ENCODE peak calls at places on chromosome 20, in five cellular contexts. M is A549, L is HCT116, I is K562, J is GM23338. E is an unnamed sample. For H3K4me1, the result is how much of the 10 kb centered on the place peaks cover.

GRCh38 chr20:32828029-32828666 is 8.4 kb downstream of the MAPRE1 start:
- DNase-seq in J (no peak), L (no peak), I (no peak), M (no peak), E (no peak)

GRCh38 chr20:25389858-25390537 is 637 bp downstream of the ABHD12 start:
- DNase-seq in M (no peak), I (peak), J (peak), L (no peak), E (no peak)

GRCh38 chr20:33655164-33655563 is 7.0 kb upstream of the C20orf144 start:
- DNase-seq in L (no peak), I (no peak), J (no peak), M (no peak), E (no peak)

GRCh38 chr20:7161690-7162089 is 394.2 kb downstream of the BMP2 start:
- DNase-seq in I (no peak), L (no peak), J (peak), M (peak), E (no peak)

GRCh38 chr20:57387463-57387862 is 3.7 kb upstream of the RBM38 start:
- DNase-seq in J (no peak), L (no peak), I (no peak), M (no peak), E (no peak)

GRCh38 chr20:31559704-31560093 is 45.4 kb upstream of the ID1 start:
- DNase-seq in M (no peak), J (no peak), L (no peak), I (no peak), E (no peak)

GRCh38 chr20:11350126-11351005 is 567.3 kb upstream of the BTBD3 start:
- DNase-seq in I (no peak), J (no peak), M (peak), L (no peak), E (no peak)

GRCh38 chr20:2874456-2874855 is 1.2 kb downstream of the PTPRA start:
- DNase-seq in L (no peak), I (no peak), J (peak), M (no peak), E (no peak)

GRCh38 chr20:44291754-44292153 is 19.2 kb downstream of the FITM2 start:
- DNase-seq in I (no peak), L (no peak), M (no peak), J (peak), E (no peak)

GRCh38 chr20:39885975-39886649 is 802.9 kb downstream of the MAFB start:
- DNase-seq in L (no peak), I (no peak), M (peak), J (peak), E (peak)

GRCh38 chr20:49674383-49675352 is 39.0 kb downstream of the B4GALT5 start:
- DNase-seq in M (peak), I (no peak), L (peak), J (no peak), E (no peak)

GRCh38 chr20:19628570-19629134 is 129.4 kb upstream of the RIN2 start:
- DNase-seq in I (peak), J (peak), L (peak), M (peak), E (peak)

GRCh38 chr20:17036546-17036945 is 190.3 kb upstream of the PCSK2 start:
- DNase-seq in I (no peak), M (no peak), J (no peak), L (no peak), E (no peak)

GRCh38 chr20:57264908-57265648 is 1.4 kb downstream of the BMP7 start:
- DNase-seq in L (no peak), M (no peak), J (peak), I (no peak), E (no peak)

GRCh38 chr20:24004470-24004869 is 15.9 kb upstream of the GGTLC1 start:
- DNase-seq in I (no peak), M (no peak), L (no peak), J (peak), E (no peak)

GRCh38 chr20:31860431-31861345 is 9.6 kb downstream of the DUSP15 start:
- DNase-seq in J (peak), I (no peak), L (no peak), M (peak), E (no peak)

GRCh38 chr20:796916-797315 is 28.6 kb upstream of the SLC52A3 start:
- DNase-seq in M (no peak), I (no peak), L (no peak), J (no peak), E (no peak)

GRCh38 chr20:35334511-35335101 is 42.4 kb upstream of the FAM83C start:
- DNase-seq in L (no peak), J (no peak), I (no peak), M (no peak), E (no peak)

GRCh38 chr20:33291416-33291815 is 8.4 kb downstream of the BPIFB1 start:
- DNase-seq in L (no peak), I (no peak), J (no peak), M (no peak), E (no peak)

GRCh38 chr20:47529840-47530239 is 28.2 kb downstream of the NCOA3 start:
- DNase-seq in L (no peak), M (no peak), J (no peak), I (no peak), E (no peak)

GRCh38 chr20:40991181-40991889 is 37.3 kb upstream of the TOP1 start:
- DNase-seq in L (no peak), J (no peak), M (no peak), I (peak), E (no peak)

GRCh38 chr20:53656653-53657288 is 63.1 kb upstream of the ZNF217 start:
- DNase-seq in L (no peak), J (no peak), I (no peak), M (no peak), E (no peak)

GRCh38 chr20:53652090-53652858 is 58.6 kb upstream of the ZNF217 start:
- DNase-seq in J (no peak), I (peak), L (no peak), M (peak), E (no peak)

GRCh38 chr20:53654932-53655674 is 61.5 kb upstream of the ZNF217 start:
- DNase-seq in I (peak), L (no peak), J (no peak), M (peak), E (no peak)

GRCh38 chr20:53655909-53656652 is 62.4 kb upstream of the ZNF217 start:
- DNase-seq in I (no peak), M (no peak), L (no peak), J (no peak), E (no peak)

DNA sequence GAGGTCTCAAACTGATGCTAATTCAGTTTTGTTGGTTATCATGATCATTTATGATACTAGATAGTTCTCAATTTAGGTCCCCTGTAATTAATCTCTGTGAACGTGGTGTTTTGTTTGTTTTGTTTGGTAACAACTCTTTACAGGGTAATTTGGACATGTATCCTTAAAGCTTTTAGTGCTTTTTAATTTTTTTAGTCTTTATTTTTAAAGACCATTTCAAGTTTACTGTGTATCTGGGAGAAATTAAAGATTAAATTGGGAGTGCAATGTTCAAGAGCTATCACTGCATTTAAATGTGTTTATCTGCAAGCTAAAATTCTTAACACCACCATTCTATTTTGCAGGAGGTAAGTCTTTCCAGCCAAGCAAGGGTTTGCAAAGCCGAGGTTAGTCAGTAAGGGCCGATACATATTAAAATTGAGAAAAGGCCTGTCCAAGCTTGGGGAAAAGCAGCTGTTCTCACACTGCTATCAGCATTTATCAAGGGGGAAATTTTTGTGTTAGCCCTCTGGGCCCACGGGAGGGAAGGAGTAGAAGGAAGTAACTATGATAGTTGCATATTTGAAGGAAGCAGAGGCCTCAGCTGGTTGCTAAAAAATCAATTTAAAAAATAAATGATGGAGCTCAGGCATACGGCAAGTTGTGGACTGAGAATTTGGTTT is 59.4 kb upstream of the ZNF217 start:
- DNase-seq in M (no peak), I (no peak), L (no peak), J (no peak), E (no peak)
- H3K4me1 ChIP-seq in M (under half), I (under half), L (under half), J (under half), E (half or more)

GRCh38 chr20:51643390-51643789 is 100.9 kb upstream of the NFATC2 start:
- DNase-seq in I (peak), J (no peak), M (no peak), L (no peak), E (no peak)
- TF ChIP-seq REST in I (no peak), J (no peak), M (no peak), L (no peak), E (no peak)

GRCh38 chr20:62453186-62453808 is 22.5 kb downstream of the GATA5 start:
- DNase-seq in L (no peak), M (no peak), I (no peak), J (no peak), E (no peak)
- H3K4me1 ChIP-seq in L (under half), M (under half), I (half or more), J (under half), E (under half)

GRCh38 chr20:14142171-14142570 is 146.9 kb downstream of the MACROD2 start:
- DNase-seq in L (peak), M (peak), J (peak), I (no peak), E (peak)
- TF ChIP-seq REST in L (no peak), M (no peak), J (no peak), I (no peak), E (no peak)

GRCh38 chr20:64033981-64034493 is 1.9 kb upstream of the C20orf204 start:
- DNase-seq in L (no peak), J (no peak), M (no peak), I (no peak), E (no peak)

GRCh38 chr20:64036346-64037198 is 590 bp downstream of the C20orf204 start:
- DNase-seq in L (no peak), J (no peak), I (peak), M (no peak), E (no peak)

GRCh38 chr20:64035933-64036345 is at the start of gene C20orf204:
- DNase-seq in J (peak), M (no peak), I (no peak), L (no peak), E (no peak)

GRCh38 chr20:64037199-64037497 is 1.2 kb downstream of the C20orf204 start:
- DNase-seq in J (no peak), I (no peak), M (no peak), L (no peak), E (no peak)

GRCh38 chr20:64035066-64035932 is 683 bp upstream of the C20orf204 start:
- DNase-seq in I (no peak), M (no peak), L (no peak), J (no peak), E (no peak)
- H3K4me1 ChIP-seq in I (half or more), M (under half), L (under half), J (under half), E (under half)